ENCODE peak calls at places on chromosomes 2 and 18, in six cellular contexts. R is breast epithelium, E is tibial nerve, F is HCT116, V is GM23248, S is AG04450. I is an unnamed sample.
A peak's percentile ranks its signal among the peaks of the same experiment; 100 is the strongest.

GRCh38 chr18:49015886-49016647 is 65.3 kb upstream of the SMAD7 start:
- DNase-seq in E (no peak), R (peak; percentile 45), F (no peak), S (no peak), V (no peak), I (no peak)

GRCh38 chr2:186031229-186031628 is 292.6 kb downstream of the FSIP2 start:
- DNase-seq in S (no peak), F (no peak), E (no peak), V (no peak), R (no peak), I (no peak)

GRCh38 chr18:46050268-46050667 is 21.8 kb downstream of the PSTPIP2 start:
- DNase-seq in F (no peak), E (no peak), S (no peak), R (no peak), V (no peak), I (no peak)

GRCh38 chr2:238251331-238251730 is 11.5 kb upstream of the HES6 start:
- DNase-seq in F (no peak), R (no peak), V (no peak), S (no peak), E (no peak), I (no peak)

GRCh38 chr2:53886406-53887280 is 26.9 kb upstream of the GPR75 start:
- DNase-seq in E (no peak), F (no peak), V (no peak), S (no peak), R (no peak), I (no peak)

GRCh38 chr2:135637456-135638087 is 104.1 kb upstream of the UBXN4 start:
- DNase-seq in F (no peak), V (no peak), R (no peak), E (no peak), S (no peak), I (no peak)

GRCh38 chr2:40953341-40953740 is 501.5 kb upstream of the SLC8A1 start:
- DNase-seq in F (no peak), R (no peak), V (no peak), E (no peak), S (no peak), I (no peak)

GRCh38 chr2:201532686-201533304 is 81.3 kb downstream of the STRADB start:
- DNase-seq in R (no peak), S (peak; percentile 29), F (peak; percentile 90), V (peak; percentile 89), E (no peak), I (no peak)

GRCh38 chr18:23228102-23229051 is 93.1 kb downstream of the CABLES1 start:
- DNase-seq in V (peak; percentile 68), E (no peak), F (no peak), S (no peak), R (no peak), I (no peak)

GRCh38 chr18:59900222-59901128 is 679 bp downstream of the PMAIP1 start:
- DNase-seq in S (no peak), V (peak; percentile 71), R (no peak), E (no peak), F (no peak), I (peak; percentile 53)

GRCh38 chr18:51211552-51211951 is 14.1 kb upstream of the MEX3C start:
- DNase-seq in V (peak; percentile 90), S (no peak), E (peak; percentile 15), R (no peak), F (no peak), I (peak; percentile 7)

DNA sequence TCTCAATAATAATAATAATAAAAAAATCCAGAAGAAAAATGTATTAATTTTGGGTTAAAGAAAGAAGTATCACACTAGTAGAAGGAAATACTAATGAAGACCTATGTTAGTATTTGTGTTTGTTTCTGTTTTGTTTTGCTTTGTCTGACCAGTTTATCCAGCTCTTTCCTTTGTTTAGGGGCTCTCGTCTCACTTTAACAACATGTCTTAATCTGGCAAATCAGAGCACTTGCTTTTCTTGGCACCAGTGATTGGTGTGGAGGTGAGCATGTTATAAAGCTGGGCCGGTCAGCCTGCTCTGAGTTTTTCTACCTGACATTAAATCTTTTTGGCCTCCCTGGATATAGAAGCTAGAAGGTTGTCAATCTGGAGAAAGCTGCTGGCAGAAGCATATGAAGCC is 15.1 kb upstream of the MEX3C start:
- DNase-seq in S (no peak), R (no peak), V (no peak), E (no peak), F (no peak), I (no peak)
- H3K27ac ChIP-seq in S (no peak overlapping the region), R (no peak overlapping the region), V (no peak overlapping the region), E (no peak overlapping the region), F (no peak overlapping the region), I (no peak overlapping the region)

GRCh38 chr2:219522111-219523030 is 8.1 kb downstream of the ASIC4 start:
- DNase-seq in S (no peak), E (no peak), V (peak; percentile 94), R (no peak), F (peak; percentile 79), I (no peak)

GRCh38 chr2:219521066-219521880 is 7.0 kb downstream of the ASIC4 start:
- DNase-seq in R (no peak), E (no peak), V (peak; percentile 84), F (no peak), S (no peak), I (no peak)

GRCh38 chr2:219524817-219525216 is 10.5 kb downstream of the ASIC4 start:
- DNase-seq in V (no peak), E (no peak), S (no peak), R (no peak), F (no peak), I (no peak)

GRCh38 chr2:219525533-219526232 is 11.4 kb downstream of the ASIC4 start:
- DNase-seq in F (no peak), S (no peak), R (no peak), E (no peak), V (no peak), I (no peak)

DNA sequence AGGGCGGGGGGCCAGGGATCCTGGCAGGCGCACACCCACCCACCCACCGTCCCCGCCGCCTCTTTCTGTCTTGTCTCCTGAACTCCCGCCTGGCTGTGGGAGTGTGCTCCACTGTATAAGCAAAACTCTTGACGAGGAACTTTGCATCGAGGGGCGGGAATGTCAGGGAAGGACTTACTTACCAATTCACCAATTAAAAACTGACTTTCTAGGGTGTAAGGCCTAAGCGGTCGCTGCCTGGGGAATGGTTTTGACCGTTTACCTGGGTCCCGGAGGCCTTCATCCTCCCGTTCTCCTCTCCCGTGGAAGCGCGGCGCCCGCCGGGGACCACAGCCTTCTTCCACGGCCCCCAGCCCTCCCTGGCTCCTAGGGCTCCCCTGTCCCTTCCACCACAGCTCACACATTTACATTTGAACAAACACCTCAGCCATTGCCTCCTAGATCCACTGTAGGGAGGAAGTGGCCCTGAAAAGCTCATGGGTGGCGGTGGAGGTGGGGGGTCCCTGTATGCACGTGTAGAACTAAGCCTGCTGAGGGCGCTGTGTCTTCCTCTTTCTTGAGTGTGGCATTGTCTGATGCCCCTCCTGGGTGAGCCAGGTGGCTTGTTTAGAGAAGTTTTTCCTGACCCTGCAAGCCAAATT is 8.9 kb downstream of the ASIC4 start:
- DNase-seq in E (no peak), S (no peak), F (no peak), V (no peak), R (no peak), I (no peak)
- H3K27me3 ChIP-seq in E (peaks cover 86% of the 10 kb centered on the region), S (peaks cover 24% of the 10 kb centered on the region), F (no peaks in the 10 kb centered on the region), V (peaks cover 6% of the 10 kb centered on the region), R (peaks cover 45% of the 10 kb centered on the region), I (peaks cover 97% of the 10 kb centered on the region)

DNA sequence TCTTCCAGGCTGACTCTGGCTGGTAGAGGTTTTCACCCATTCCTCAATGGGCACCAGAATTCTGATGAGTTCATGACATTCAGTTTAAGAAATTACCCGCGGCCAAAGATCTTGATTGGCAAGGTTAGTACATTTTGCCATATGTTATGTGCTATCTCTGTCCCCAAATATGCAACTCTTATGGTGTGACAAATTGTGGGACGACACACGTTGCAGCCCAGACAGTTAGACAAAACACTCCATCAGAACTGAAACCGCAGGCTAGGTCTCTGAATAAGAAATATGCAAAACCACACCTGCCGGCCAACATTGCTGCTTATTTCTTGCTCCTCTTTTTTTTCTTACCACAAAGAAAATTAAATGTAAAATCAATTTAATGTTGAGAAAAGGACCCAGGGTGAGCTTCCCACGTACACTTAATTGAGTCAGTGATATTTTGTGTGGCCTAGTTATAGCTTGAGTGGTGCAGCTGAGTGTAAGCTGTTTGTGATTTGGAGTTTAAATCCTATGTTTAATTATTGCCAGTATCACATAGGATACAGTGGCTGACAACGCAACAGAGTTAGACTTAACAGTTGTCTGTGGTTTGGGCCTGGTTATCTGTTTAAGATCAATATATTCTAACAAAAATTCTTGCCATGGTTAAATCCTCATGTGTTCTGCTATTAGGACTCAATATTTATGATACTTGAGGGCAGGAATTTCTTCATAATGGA is 35.7 kb upstream of the LTBP1 start:
- DNase-seq in R (no peak), S (no peak), V (no peak), E (no peak), F (no peak), I (no peak)
- H3K27ac ChIP-seq in R (no peak overlapping the region), S (no peak overlapping the region), V (no peak overlapping the region), E (no peak overlapping the region), F (no peak overlapping the region), I (no peak overlapping the region)

GRCh38 chr2:70656421-70657010 is 102.9 kb upstream of the TGFA start:
- DNase-seq in R (no peak), S (no peak), V (no peak), F (no peak), E (no peak), I (peak; percentile 42)

GRCh38 chr2:70659551-70659950 is 105.9 kb upstream of the TGFA start:
- DNase-seq in F (no peak), S (no peak), E (no peak), R (no peak), V (no peak), I (no peak)

GRCh38 chr2:70651727-70652126 is 98.1 kb upstream of the TGFA start:
- DNase-seq in V (no peak), E (no peak), R (no peak), S (no peak), F (no peak), I (no peak)

GRCh38 chr2:70655786-70656185 is 102.2 kb upstream of the TGFA start:
- DNase-seq in V (no peak), S (no peak), F (no peak), R (no peak), E (no peak), I (no peak)

DNA sequence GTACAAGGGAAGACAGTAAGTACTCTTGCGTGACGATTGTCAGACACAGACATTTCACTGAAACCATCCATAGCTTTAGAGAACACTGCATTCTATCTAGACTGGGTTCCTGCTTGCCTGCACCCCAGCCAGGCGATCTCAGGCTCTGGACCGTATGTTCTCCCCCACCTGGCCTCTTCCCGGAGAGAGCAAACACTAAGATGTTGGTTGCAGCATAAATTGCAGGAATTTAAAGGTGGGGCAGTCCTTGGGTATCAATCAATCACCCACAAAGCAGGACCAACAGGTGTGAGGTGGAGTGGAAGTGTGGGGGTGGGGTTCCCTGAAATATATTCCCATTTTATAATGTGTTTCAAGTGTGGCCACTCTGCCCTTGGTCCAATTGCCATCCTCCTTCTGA is 103.6 kb upstream of the TGFA start:
- DNase-seq in F (no peak), E (no peak), V (no peak), S (no peak), R (no peak), I (no peak)
- H3K27me3 ChIP-seq in F (no peaks in the 10 kb centered on the region), E (peaks cover 23% of the 10 kb centered on the region), V (peaks cover 59% of the 10 kb centered on the region), S (peaks cover 6% of the 10 kb centered on the region), R (peaks cover 6% of the 10 kb centered on the region), I (peaks cover 4% of the 10 kb centered on the region)

DNA sequence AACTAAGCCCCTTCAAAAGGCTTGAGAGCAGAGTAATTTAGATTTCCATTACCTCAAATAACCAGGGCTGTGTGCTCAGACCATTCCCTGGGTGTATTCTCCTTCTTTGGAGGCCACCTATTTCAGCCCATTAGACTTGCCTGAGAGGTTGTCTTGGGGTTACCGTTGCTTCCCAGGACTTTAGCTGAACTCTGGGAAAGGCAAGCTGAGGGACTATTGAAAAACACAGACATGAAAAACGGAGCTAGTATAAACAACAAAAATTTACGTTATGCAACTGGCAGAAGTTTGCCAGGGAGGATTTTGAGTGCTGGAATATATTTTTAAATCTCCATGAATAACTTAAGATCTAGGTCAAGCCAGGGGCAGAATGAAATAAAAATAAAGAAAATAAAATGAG is 561.0 kb upstream of the TNP1 start:
- DNase-seq in V (no peak), S (no peak), R (no peak), E (no peak), F (no peak), I (no peak)
- H3K27ac ChIP-seq in V (no peak overlapping the region), S (no peak overlapping the region), R (no peak overlapping the region), E (no peak overlapping the region), F (no peak overlapping the region), I (no peak overlapping the region)

I was measured in CD4-positive, alpha-beta T cell.